ENCODE peak calls at places on chromosome 9, in eight cellular contexts. J is activated naive CD8-positive, alpha-beta T cell treated with anti-CD3 and anti-CD28 coated beads, Interleukin-2, amount 50 U/mL, for 24 hours; Q is neuronal stem cell; M is activated naive CD4-positive, alpha-beta T cell treated with anti-CD3 and anti-CD28 coated beads, Interleukin-2, amount 50 U/mL, for 16 hours; D is GM12878; I is HFFc6; P is pancreas; T is T-helper 17 cell. L is an unnamed sample.

GRCh38 chr9:37031081-37031480 is 3.0 kb downstream of the PAX5 start:
- DNase-seq in J (no peak), Q (no peak), M (no peak), D (no peak), I (no peak), P (no peak), T (no peak), L (no peak)

GRCh38 chr9:110069326-110070248 is 138.4 kb downstream of the C9orf152 start:
- DNase-seq in J (no peak), Q (no peak), M (no peak), D (no peak), I (peak; percentile 95), P (no peak), T (no peak), L (peak; percentile 73)

GRCh38 chr9:70566066-70566465 is 151.6 kb upstream of the KLF9 start:
- DNase-seq in J (no peak), Q (no peak), M (no peak), D (no peak), I (no peak), P (no peak), T (no peak), L (no peak)

GRCh38 chr9:113537227-113537810 is 73.8 kb downstream of the RGS3 start:
- DNase-seq in J (no peak), Q (no peak), M (no peak), D (no peak), I (no peak), P (no peak), T (no peak), L (no peak)

GRCh38 chr9:134221273-134222017 is 57.1 kb upstream of the RNU6ATAC start:
- DNase-seq in J (no peak), Q (no peak), M (no peak), D (no peak), I (no peak), P (no peak), T (no peak), L (no peak)

GRCh38 chr9:83130541-83130940 is 67.6 kb upstream of the RASEF start:
- DNase-seq in J (no peak), Q (no peak), M (no peak), D (no peak), I (no peak), P (no peak), T (no peak), L (no peak)

GRCh38 chr9:115808108-115808507 is 345.5 kb upstream of the PAPPA start:
- DNase-seq in J (no peak), Q (no peak), M (no peak), D (no peak), I (no peak), P (no peak), T (no peak), L (no peak)

GRCh38 chr9:74120470-74120869 is 376.7 kb upstream of the RORB start:
- DNase-seq in J (no peak), Q (no peak), M (no peak), D (no peak), I (no peak), P (no peak), T (no peak), L (no peak)

GRCh38 chr9:127664678-127665507 is 41.9 kb upstream of the CFAP157 start:
- DNase-seq in J (no peak), Q (no peak), M (no peak), D (no peak), I (peak; percentile 15), P (no peak), T (no peak), L (peak; percentile 51)

GRCh38 chr9:136365775-136366223 is 2.3 kb upstream of the DNLZ start:
- DNase-seq in J (no peak), Q (no peak), M (no peak), D (no peak), I (no peak), P (no peak), T (no peak), L (no peak)

GRCh38 chr9:20473566-20474116 is 148.7 kb downstream of the MLLT3 start:
- DNase-seq in J (no peak), Q (no peak), M (no peak), D (no peak), I (no peak), P (no peak), T (no peak), L (peak; percentile 8)

GRCh38 chr9:22954964-22955363 is 508.3 kb downstream of the DMRTA1 start:
- DNase-seq in J (no peak), Q (no peak), M (no peak), D (no peak), I (no peak), P (no peak), T (no peak), L (no peak)

GRCh38 chr9:134314039-134314949 is 12.0 kb upstream of the RXRA start:
- DNase-seq in J (no peak), Q (no peak), M (no peak), D (no peak), I (no peak), P (no peak), T (no peak), L (no peak)

GRCh38 chr9:7376838-7377237 is 422.7 kb downstream of the DMAC1 start:
- DNase-seq in J (no peak), Q (no peak), M (no peak), D (no peak), I (no peak), P (no peak), T (no peak), L (no peak)